ENCODE peak calls at places on chromosomes 11 and 22, in nine cellular contexts. One of them, this sample, is unnamed.

GRCh38 chr11:110173775-110174644 is 80.8 kb downstream of the ZC3H12C start:
- DNase-seq in bronchial epithelial cell: peak
- DNase-seq in brain microvascular endothelial cell: peak
- DNase-seq in lung: peak
- DNase-seq in Peyer's patch: peak
- DNase-seq in GM13976: peak
- DNase-seq in dorsolateral prefrontal cortex: peak
- DNase-seq in astrocyte of the cerebellum: no peak
- DNase-seq in WTC11: peak
- DNase-seq in this sample: peak

GRCh38 chr11:118699508-118700220 is 20.2 kb upstream of the TREH start:
- DNase-seq in brain microvascular endothelial cell: no peak
- DNase-seq in bronchial epithelial cell: no peak
- DNase-seq in astrocyte of the cerebellum: no peak
- DNase-seq in dorsolateral prefrontal cortex: no peak
- DNase-seq in Peyer's patch: no peak
- DNase-seq in GM13976: no peak
- DNase-seq in lung: no peak
- DNase-seq in WTC11: no peak
- DNase-seq in this sample: no peak

GRCh38 chr22:44438056-44438455 is 60.0 kb downstream of the RTL6 start:
- DNase-seq in GM13976: peak
- DNase-seq in bronchial epithelial cell: no peak
- DNase-seq in lung: no peak
- DNase-seq in astrocyte of the cerebellum: no peak
- DNase-seq in brain microvascular endothelial cell: no peak
- DNase-seq in WTC11: peak
- DNase-seq in Peyer's patch: no peak
- DNase-seq in dorsolateral prefrontal cortex: no peak
- DNase-seq in this sample: no peak

GRCh38 chr11:2102883-2103213 is 36.3 kb downstream of the IGF2 start:
- DNase-seq in astrocyte of the cerebellum: no peak
- DNase-seq in Peyer's patch: no peak
- DNase-seq in lung: no peak
- DNase-seq in bronchial epithelial cell: no peak
- DNase-seq in dorsolateral prefrontal cortex: no peak
- DNase-seq in brain microvascular endothelial cell: no peak
- DNase-seq in GM13976: no peak
- DNase-seq in WTC11: no peak
- DNase-seq in this sample: no peak

GRCh38 chr22:19819911-19820879 is 34.5 kb downstream of the GNB1L start:
- DNase-seq in lung: no peak
- DNase-seq in WTC11: no peak
- DNase-seq in bronchial epithelial cell: no peak
- DNase-seq in Peyer's patch: no peak
- DNase-seq in brain microvascular endothelial cell: no peak
- DNase-seq in GM13976: no peak
- DNase-seq in dorsolateral prefrontal cortex: peak
- DNase-seq in astrocyte of the cerebellum: no peak
- DNase-seq in this sample: no peak

GRCh38 chr11:16511109-16511806 is 154.9 kb upstream of the SOX6 start:
- DNase-seq in Peyer's patch: no peak
- DNase-seq in WTC11: no peak
- DNase-seq in GM13976: no peak
- DNase-seq in astrocyte of the cerebellum: peak
- DNase-seq in brain microvascular endothelial cell: peak
- DNase-seq in dorsolateral prefrontal cortex: no peak
- DNase-seq in bronchial epithelial cell: peak
- DNase-seq in lung: no peak
- DNase-seq in this sample: no peak

GRCh38 chr11:57143459-57143858 is 38.3 kb upstream of the LRRC55 start:
- DNase-seq in GM13976: no peak
- DNase-seq in bronchial epithelial cell: no peak
- DNase-seq in lung: no peak
- DNase-seq in Peyer's patch: no peak
- DNase-seq in dorsolateral prefrontal cortex: no peak
- DNase-seq in brain microvascular endothelial cell: no peak
- DNase-seq in astrocyte of the cerebellum: no peak
- DNase-seq in WTC11: no peak
- DNase-seq in this sample: no peak

GRCh38 chr11:14583252-14584105 is 60.1 kb upstream of the PDE3B start:
- DNase-seq in astrocyte of the cerebellum: no peak
- DNase-seq in GM13976: no peak
- DNase-seq in WTC11: no peak
- DNase-seq in brain microvascular endothelial cell: no peak
- DNase-seq in bronchial epithelial cell: no peak
- DNase-seq in dorsolateral prefrontal cortex: no peak
- DNase-seq in lung: no peak
- DNase-seq in Peyer's patch: peak
- DNase-seq in this sample: no peak

GRCh38 chr11:1728931-1729691 is 21.3 kb downstream of the IFITM10 start:
- DNase-seq in WTC11: no peak
- DNase-seq in lung: no peak
- DNase-seq in bronchial epithelial cell: no peak
- DNase-seq in astrocyte of the cerebellum: no peak
- DNase-seq in dorsolateral prefrontal cortex: no peak
- DNase-seq in Peyer's patch: no peak
- DNase-seq in GM13976: no peak
- DNase-seq in brain microvascular endothelial cell: no peak
- DNase-seq in this sample: no peak

GRCh38 chr11:47143322-47143721 is 33.4 kb downstream of the ARFGAP2 start:
- DNase-seq in lung: no peak
- DNase-seq in GM13976: no peak
- DNase-seq in astrocyte of the cerebellum: no peak
- DNase-seq in WTC11: no peak
- DNase-seq in bronchial epithelial cell: peak
- DNase-seq in brain microvascular endothelial cell: peak
- DNase-seq in dorsolateral prefrontal cortex: no peak
- DNase-seq in Peyer's patch: no peak
- DNase-seq in this sample: peak

GRCh38 chr11:72758690-72759389 is 6.6 kb upstream of the ARAP1 start:
- DNase-seq in bronchial epithelial cell: no peak
- DNase-seq in brain microvascular endothelial cell: peak
- DNase-seq in WTC11: no peak
- DNase-seq in dorsolateral prefrontal cortex: no peak
- DNase-seq in astrocyte of the cerebellum: peak
- DNase-seq in GM13976: no peak
- DNase-seq in Peyer's patch: no peak
- DNase-seq in lung: no peak
- DNase-seq in this sample: peak

GRCh38 chr11:9601041-9601875 is 27.8 kb downstream of the WEE1 start:
- DNase-seq in bronchial epithelial cell: peak
- DNase-seq in GM13976: peak
- DNase-seq in lung: no peak
- DNase-seq in astrocyte of the cerebellum: peak
- DNase-seq in Peyer's patch: no peak
- DNase-seq in brain microvascular endothelial cell: peak
- DNase-seq in WTC11: peak
- DNase-seq in dorsolateral prefrontal cortex: no peak
- DNase-seq in this sample: peak

GRCh38 chr11:8247312-8247711 is 16.4 kb downstream of the LMO1 start:
- DNase-seq in bronchial epithelial cell: peak
- DNase-seq in dorsolateral prefrontal cortex: no peak
- DNase-seq in Peyer's patch: no peak
- DNase-seq in WTC11: peak
- DNase-seq in astrocyte of the cerebellum: no peak
- DNase-seq in GM13976: no peak
- DNase-seq in lung: no peak
- DNase-seq in brain microvascular endothelial cell: no peak
- DNase-seq in this sample: no peak

GRCh38 chr11:27210509-27210908 is 152.5 kb downstream of the CCDC34 start:
- DNase-seq in Peyer's patch: no peak
- DNase-seq in dorsolateral prefrontal cortex: no peak
- DNase-seq in astrocyte of the cerebellum: no peak
- DNase-seq in WTC11: no peak
- DNase-seq in brain microvascular endothelial cell: no peak
- DNase-seq in bronchial epithelial cell: no peak
- DNase-seq in lung: no peak
- DNase-seq in GM13976: no peak
- DNase-seq in this sample: no peak

GRCh38 chr22:32839776-32840571 is 38.5 kb downstream of the TIMP3 start:
- DNase-seq in WTC11: no peak
- DNase-seq in lung: no peak
- DNase-seq in Peyer's patch: no peak
- DNase-seq in GM13976: no peak
- DNase-seq in bronchial epithelial cell: no peak
- DNase-seq in brain microvascular endothelial cell: peak
- DNase-seq in dorsolateral prefrontal cortex: no peak
- DNase-seq in astrocyte of the cerebellum: peak
- DNase-seq in this sample: no peak

GRCh38 chr11:8323161-8323935 is 59.7 kb upstream of the LMO1 start:
- DNase-seq in GM13976: no peak
- DNase-seq in WTC11: no peak
- DNase-seq in Peyer's patch: peak
- DNase-seq in brain microvascular endothelial cell: no peak
- DNase-seq in dorsolateral prefrontal cortex: no peak
- DNase-seq in lung: no peak
- DNase-seq in bronchial epithelial cell: no peak
- DNase-seq in astrocyte of the cerebellum: no peak
- DNase-seq in this sample: no peak

GRCh38 chr22:23192558-23192957 is 12.2 kb downstream of the BCR start:
- DNase-seq in astrocyte of the cerebellum: no peak
- DNase-seq in bronchial epithelial cell: no peak
- DNase-seq in lung: no peak
- DNase-seq in Peyer's patch: no peak
- DNase-seq in WTC11: no peak
- DNase-seq in GM13976: no peak
- DNase-seq in brain microvascular endothelial cell: no peak
- DNase-seq in dorsolateral prefrontal cortex: no peak
- DNase-seq in this sample: no peak

GRCh38 chr11:13538044-13538443 is 42.2 kb upstream of the PTH start:
- DNase-seq in WTC11: no peak
- DNase-seq in astrocyte of the cerebellum: no peak
- DNase-seq in lung: no peak
- DNase-seq in dorsolateral prefrontal cortex: no peak
- DNase-seq in bronchial epithelial cell: no peak
- DNase-seq in brain microvascular endothelial cell: no peak
- DNase-seq in GM13976: no peak
- DNase-seq in Peyer's patch: no peak
- DNase-seq in this sample: no peak
- TF ChIP-seq CTCF in WTC11: no peak
- TF ChIP-seq CTCF in astrocyte of the cerebellum: no peak
- TF ChIP-seq CTCF in lung: no peak
- TF ChIP-seq CTCF in dorsolateral prefrontal cortex: no peak
- TF ChIP-seq CTCF in bronchial epithelial cell: no peak
- TF ChIP-seq CTCF in brain microvascular endothelial cell: no peak
- TF ChIP-seq CTCF in GM13976: no peak
- TF ChIP-seq CTCF in Peyer's patch: no peak
- TF ChIP-seq CTCF in this sample: no peak

DNA sequence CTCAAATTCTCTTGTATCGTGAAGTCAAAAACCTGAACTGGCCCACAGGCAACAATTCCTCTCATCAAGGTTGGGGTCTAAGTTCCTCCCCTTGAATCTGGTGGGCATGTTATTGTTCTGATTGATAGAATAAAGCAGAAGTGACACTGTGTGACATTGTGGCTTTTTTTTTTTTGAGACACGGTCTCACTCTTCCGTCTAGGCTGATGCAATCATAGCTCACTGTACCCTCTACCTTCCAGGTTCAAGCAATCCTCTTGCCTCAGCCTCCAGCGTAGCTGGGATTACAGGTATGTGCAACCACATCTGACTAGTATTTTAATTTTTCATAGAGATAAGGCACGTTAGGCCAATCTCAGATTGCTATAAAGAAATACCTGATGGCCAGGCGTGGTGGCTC is 8.9 kb upstream of the PELI3 start:
- DNase-seq in astrocyte of the cerebellum: no peak
- DNase-seq in GM13976: no peak
- DNase-seq in dorsolateral prefrontal cortex: no peak
- DNase-seq in Peyer's patch: no peak
- DNase-seq in brain microvascular endothelial cell: no peak
- DNase-seq in WTC11: no peak
- DNase-seq in bronchial epithelial cell: no peak
- DNase-seq in lung: no peak
- DNase-seq in this sample: no peak
- TF ChIP-seq CTCF in astrocyte of the cerebellum: no peak
- TF ChIP-seq CTCF in GM13976: no peak
- TF ChIP-seq CTCF in dorsolateral prefrontal cortex: no peak
- TF ChIP-seq CTCF in Peyer's patch: no peak
- TF ChIP-seq CTCF in brain microvascular endothelial cell: no peak
- TF ChIP-seq CTCF in WTC11: no peak
- TF ChIP-seq CTCF in bronchial epithelial cell: no peak
- TF ChIP-seq CTCF in lung: no peak
- TF ChIP-seq CTCF in this sample: no peak

DNA sequence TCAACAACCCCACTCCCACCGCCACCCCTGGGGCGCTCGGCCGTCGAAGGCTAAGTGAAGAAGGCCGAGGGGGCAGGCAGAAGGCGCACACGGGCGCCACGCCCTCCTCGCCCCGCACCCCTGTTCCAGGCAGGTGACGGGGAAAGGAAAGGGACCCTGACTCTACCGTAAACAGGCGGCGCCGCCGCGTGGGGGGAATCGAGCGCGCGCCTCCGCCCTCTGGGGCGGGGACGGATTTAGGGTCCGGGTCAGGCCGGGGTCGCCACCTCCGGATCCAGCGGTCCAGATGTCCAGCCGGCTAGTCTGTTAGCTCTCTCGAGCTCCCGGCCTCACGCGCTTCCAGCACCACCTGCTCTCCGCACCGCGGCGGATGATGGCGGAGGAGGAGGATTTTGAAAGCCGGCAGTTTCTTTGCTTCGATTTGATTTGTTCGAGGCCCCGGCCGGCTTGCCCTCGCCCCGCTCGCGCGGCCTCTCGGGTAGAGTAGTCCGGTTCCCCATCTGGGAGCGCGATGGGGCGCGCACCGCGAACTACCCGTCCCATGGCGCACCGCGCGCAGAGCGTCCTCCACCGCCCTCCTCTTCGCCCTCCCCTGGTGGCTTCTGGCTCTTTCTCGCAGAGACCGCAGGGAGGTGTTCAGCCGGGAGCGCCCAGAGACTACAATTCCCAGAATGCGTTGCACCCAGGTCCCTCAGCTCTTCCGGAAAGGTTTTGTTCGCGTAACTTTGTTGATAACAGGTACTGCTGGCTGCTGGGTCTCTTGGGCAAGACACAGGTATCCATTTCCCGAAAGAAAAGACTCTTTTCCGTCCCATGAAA is at the start of gene RANGAP1:
- DNase-seq in WTC11: peak
- DNase-seq in dorsolateral prefrontal cortex: peak
- DNase-seq in astrocyte of the cerebellum: peak
- DNase-seq in GM13976: peak
- DNase-seq in Peyer's patch: peak
- DNase-seq in bronchial epithelial cell: peak
- DNase-seq in brain microvascular endothelial cell: peak
- DNase-seq in lung: peak
- DNase-seq in this sample: peak
- TF ChIP-seq CTCF in WTC11: no peak
- TF ChIP-seq CTCF in dorsolateral prefrontal cortex: peak
- TF ChIP-seq CTCF in astrocyte of the cerebellum: no peak
- TF ChIP-seq CTCF in GM13976: no peak
- TF ChIP-seq CTCF in Peyer's patch: peak
- TF ChIP-seq CTCF in bronchial epithelial cell: peak
- TF ChIP-seq CTCF in brain microvascular endothelial cell: peak
- TF ChIP-seq CTCF in lung: no peak
- TF ChIP-seq CTCF in this sample: peak

DNA sequence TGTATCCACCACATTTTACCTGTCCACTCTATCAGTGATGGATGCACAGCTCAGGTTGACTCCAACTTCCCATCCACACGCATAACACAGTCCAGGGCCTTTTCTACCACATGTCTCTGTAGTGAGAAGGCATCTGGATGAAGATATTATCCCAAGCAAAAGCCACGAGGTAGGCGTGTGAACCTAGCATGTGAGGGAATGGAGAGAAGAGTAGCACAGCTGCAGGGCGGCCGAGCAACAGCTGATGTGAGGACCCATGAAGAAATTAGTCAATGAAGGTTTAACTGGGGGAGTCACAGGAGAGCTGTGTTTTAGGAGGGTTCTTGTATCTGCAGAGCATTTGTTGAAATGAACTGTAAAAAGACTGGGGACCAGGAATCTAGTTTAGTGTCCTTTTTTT is 144.6 kb upstream of the PITPNB start:
- DNase-seq in dorsolateral prefrontal cortex: no peak
- DNase-seq in brain microvascular endothelial cell: no peak
- DNase-seq in GM13976: no peak
- DNase-seq in lung: no peak
- DNase-seq in WTC11: no peak
- DNase-seq in Peyer's patch: no peak
- DNase-seq in bronchial epithelial cell: no peak
- DNase-seq in astrocyte of the cerebellum: no peak
- DNase-seq in this sample: no peak
- TF ChIP-seq CTCF in dorsolateral prefrontal cortex: no peak
- TF ChIP-seq CTCF in brain microvascular endothelial cell: no peak
- TF ChIP-seq CTCF in GM13976: no peak
- TF ChIP-seq CTCF in lung: no peak
- TF ChIP-seq CTCF in WTC11: no peak
- TF ChIP-seq CTCF in Peyer's patch: no peak
- TF ChIP-seq CTCF in bronchial epithelial cell: no peak
- TF ChIP-seq CTCF in astrocyte of the cerebellum: no peak
- TF ChIP-seq CTCF in this sample: no peak